ENCODE peak calls at places on chromosomes 6 and 20, in four cellular contexts. One of them, this sample, is unnamed.

GRCh38 chr6:139407718-139408222 is 33.3 kb upstream of the CITED2 start:
- DNase-seq in C1 segment of cervical spinal cord: no peak
- DNase-seq in fibroblast of pulmonary artery: peak
- DNase-seq in stimulated activated naive B cell treated with anti-CD40 and anti-IgM and Interleukin-4, amounts not matched to agents 10 μg/mL and 1 μg/mL and 100 μg/mL, for 72 hours: no peak
- DNase-seq in this sample: no peak

GRCh38 chr6:108161724-108162282 is 4.0 kb upstream of the NR2E1 start:
- DNase-seq in C1 segment of cervical spinal cord: no peak
- DNase-seq in fibroblast of pulmonary artery: no peak
- DNase-seq in stimulated activated naive B cell treated with anti-CD40 and anti-IgM and Interleukin-4, amounts not matched to agents 10 μg/mL and 1 μg/mL and 100 μg/mL, for 72 hours: no peak
- DNase-seq in this sample: no peak

GRCh38 chr6:98825602-98826230 is 8.7 kb upstream of the POU3F2 start:
- DNase-seq in C1 segment of cervical spinal cord: no peak
- DNase-seq in fibroblast of pulmonary artery: no peak
- DNase-seq in stimulated activated naive B cell treated with anti-CD40 and anti-IgM and Interleukin-4, amounts not matched to agents 10 μg/mL and 1 μg/mL and 100 μg/mL, for 72 hours: no peak
- DNase-seq in this sample: no peak

GRCh38 chr20:56439784-56440291 is 27.8 kb downstream of the CASS4 start:
- DNase-seq in C1 segment of cervical spinal cord: peak
- DNase-seq in fibroblast of pulmonary artery: peak
- DNase-seq in stimulated activated naive B cell treated with anti-CD40 and anti-IgM and Interleukin-4, amounts not matched to agents 10 μg/mL and 1 μg/mL and 100 μg/mL, for 72 hours: no peak
- DNase-seq in this sample: no peak

GRCh38 chr6:118542184-118542952 is 5.7 kb upstream of the PLN start:
- DNase-seq in C1 segment of cervical spinal cord: no peak
- DNase-seq in fibroblast of pulmonary artery: peak
- DNase-seq in stimulated activated naive B cell treated with anti-CD40 and anti-IgM and Interleukin-4, amounts not matched to agents 10 μg/mL and 1 μg/mL and 100 μg/mL, for 72 hours: no peak
- DNase-seq in this sample: no peak

GRCh38 chr6:153511896-153512496 is 380.9 kb upstream of the RGS17 start:
- DNase-seq in C1 segment of cervical spinal cord: no peak
- DNase-seq in fibroblast of pulmonary artery: peak
- DNase-seq in stimulated activated naive B cell treated with anti-CD40 and anti-IgM and Interleukin-4, amounts not matched to agents 10 μg/mL and 1 μg/mL and 100 μg/mL, for 72 hours: no peak
- DNase-seq in this sample: no peak

GRCh38 chr6:164130151-164130550 is 715.6 kb downstream of the QKI start:
- DNase-seq in C1 segment of cervical spinal cord: no peak
- DNase-seq in fibroblast of pulmonary artery: no peak
- DNase-seq in stimulated activated naive B cell treated with anti-CD40 and anti-IgM and Interleukin-4, amounts not matched to agents 10 μg/mL and 1 μg/mL and 100 μg/mL, for 72 hours: no peak
- DNase-seq in this sample: peak

GRCh38 chr20:48725589-48725991 is 102.2 kb downstream of the PREX1 start:
- DNase-seq in C1 segment of cervical spinal cord: no peak
- DNase-seq in fibroblast of pulmonary artery: peak
- DNase-seq in stimulated activated naive B cell treated with anti-CD40 and anti-IgM and Interleukin-4, amounts not matched to agents 10 μg/mL and 1 μg/mL and 100 μg/mL, for 72 hours: no peak
- DNase-seq in this sample: no peak

GRCh38 chr6:26273673-26274595 is 91.1 kb upstream of the BTN3A2 start:
- DNase-seq in C1 segment of cervical spinal cord: no peak
- DNase-seq in fibroblast of pulmonary artery: no peak
- DNase-seq in stimulated activated naive B cell treated with anti-CD40 and anti-IgM and Interleukin-4, amounts not matched to agents 10 μg/mL and 1 μg/mL and 100 μg/mL, for 72 hours: no peak
- DNase-seq in this sample: no peak

GRCh38 chr6:157669747-157670216 is 153.3 kb upstream of the SNX9 start:
- DNase-seq in C1 segment of cervical spinal cord: peak
- DNase-seq in fibroblast of pulmonary artery: peak
- DNase-seq in stimulated activated naive B cell treated with anti-CD40 and anti-IgM and Interleukin-4, amounts not matched to agents 10 μg/mL and 1 μg/mL and 100 μg/mL, for 72 hours: no peak
- DNase-seq in this sample: peak

GRCh38 chr6:18262812-18263560 is 1.3 kb downstream of the DEK start:
- DNase-seq in C1 segment of cervical spinal cord: no peak
- DNase-seq in fibroblast of pulmonary artery: peak
- DNase-seq in stimulated activated naive B cell treated with anti-CD40 and anti-IgM and Interleukin-4, amounts not matched to agents 10 μg/mL and 1 μg/mL and 100 μg/mL, for 72 hours: no peak
- DNase-seq in this sample: no peak

GRCh38 chr6:64985726-64986125 is 721.3 kb downstream of the EYS start:
- DNase-seq in C1 segment of cervical spinal cord: no peak
- DNase-seq in fibroblast of pulmonary artery: no peak
- DNase-seq in stimulated activated naive B cell treated with anti-CD40 and anti-IgM and Interleukin-4, amounts not matched to agents 10 μg/mL and 1 μg/mL and 100 μg/mL, for 72 hours: no peak
- DNase-seq in this sample: no peak

GRCh38 chr6:28673800-28674671 is 148.4 kb downstream of the GPX5 start:
- DNase-seq in C1 segment of cervical spinal cord: no peak
- DNase-seq in fibroblast of pulmonary artery: peak
- DNase-seq in stimulated activated naive B cell treated with anti-CD40 and anti-IgM and Interleukin-4, amounts not matched to agents 10 μg/mL and 1 μg/mL and 100 μg/mL, for 72 hours: peak
- DNase-seq in this sample: peak

GRCh38 chr6:70277480-70277879 is 25.4 kb downstream of the COL9A1 start:
- DNase-seq in C1 segment of cervical spinal cord: no peak
- DNase-seq in fibroblast of pulmonary artery: peak
- DNase-seq in stimulated activated naive B cell treated with anti-CD40 and anti-IgM and Interleukin-4, amounts not matched to agents 10 μg/mL and 1 μg/mL and 100 μg/mL, for 72 hours: no peak
- DNase-seq in this sample: no peak

This sample was measured in posterior cingulate gyrus.